ENCODE peak calls at places on chromosome 16, in four cellular contexts. H is left cardiac atrium, M is NCI-H1930, A is NCI-H1092 treated with DMSO at 0.1 percent for 48 hours. Q is an unnamed sample.

GRCh38 chr16:86928517-86929148 is 350.3 kb downstream of the FOXL1 start:
- DNase-seq in A (no peak), H (no peak), M (no peak), Q (peak; percentile 34)

GRCh38 chr16:66261826-66262225 is 104.7 kb upstream of the CDH5 start:
- DNase-seq in H (no peak), A (no peak), M (no peak), Q (no peak)

GRCh38 chr16:23903001-23903414 is 67.2 kb downstream of the PRKCB start:
- DNase-seq in M (no peak), H (no peak), A (no peak), Q (no peak)

GRCh38 chr16:7763111-7763510 is 430.5 kb downstream of the RBFOX1 start:
- DNase-seq in M (no peak), H (no peak), A (no peak), Q (no peak)

GRCh38 chr16:85505794-85506339 is 107.3 kb upstream of the GSE1 start:
- DNase-seq in M (no peak), H (no peak), A (no peak), Q (no peak)

GRCh38 chr16:69105501-69106361 is at the start of gene HAS3:
- DNase-seq in A (peak; percentile 67), M (peak; percentile 22), H (peak; percentile 58), Q (peak; percentile 73)

GRCh38 chr16:74723224-74723623 is 22.6 kb upstream of the MLKL start:
- DNase-seq in A (no peak), H (no peak), M (no peak), Q (no peak)

GRCh38 chr16:24837969-24838368 is 7.8 kb upstream of the SLC5A11 start:
- DNase-seq in M (no peak), A (no peak), H (no peak), Q (no peak)

GRCh38 chr16:704552-705380 is 835 bp downstream of the FBXL16 start:
- DNase-seq in H (no peak), A (no peak), M (no peak), Q (no peak)

GRCh38 chr16:76729525-76729924 is 452.3 kb downstream of the CNTNAP4 start:
- DNase-seq in A (no peak), H (no peak), M (no peak), Q (no peak)